ENCODE peak calls at places on chromosomes 6 and 20, in six cellular contexts. M is HCT116, R is uterus, Z is A549, P is heart left ventricle, E is vagina. S is an unnamed sample.

GRCh38 chr6:108957221-108957620 is 109.0 kb downstream of the ARMC2 start:
- DNase-seq in M (no peak), R (no peak), Z (no peak), P (no peak), E (no peak), S (no peak)

GRCh38 chr6:161631676-161632194 is 357.9 kb upstream of the AGPAT4 start:
- DNase-seq in M (no peak), R (no peak), Z (no peak), P (no peak), E (no peak), S (no peak)

GRCh38 chr20:58054744-58055373 is 173.6 kb downstream of the ANKRD60 start:
- DNase-seq in M (no peak), R (peak; percentile 91), Z (no peak), P (no peak), E (peak; percentile 88), S (no peak)

GRCh38 chr6:14339711-14340590 is 222.4 kb downstream of the CD83 start:
- DNase-seq in M (no peak), R (no peak), Z (no peak), P (no peak), E (no peak), S (no peak)

GRCh38 chr6:16727996-16728395 is 33.3 kb downstream of the ATXN1 start:
- DNase-seq in M (no peak), R (no peak), Z (no peak), P (no peak), E (no peak), S (no peak)

GRCh38 chr20:32326507-32326851 is 31.7 kb upstream of the ASXL1 start:
- DNase-seq in M (no peak), R (no peak), Z (peak; percentile 36), P (no peak), E (no peak), S (no peak)

GRCh38 chr20:23125625-23126191 is 39.6 kb upstream of the CD93 start:
- DNase-seq in M (no peak), R (no peak), Z (no peak), P (peak; percentile 66), E (no peak), S (no peak)

GRCh38 chr20:13212750-13213149 is 8.3 kb upstream of the ISM1 start:
- DNase-seq in M (no peak), R (no peak), Z (no peak), P (no peak), E (no peak), S (no peak)

GRCh38 chr20:23296841-23297701 is 53.5 kb upstream of the NXT1 start:
- DNase-seq in M (no peak), R (no peak), Z (no peak), P (no peak), E (no peak), S (no peak)

GRCh38 chr6:166624275-166624674 is 2.8 kb downstream of the RPS6KA2 start:
- DNase-seq in M (no peak), R (peak; percentile 35), Z (no peak), P (peak; percentile 68), E (no peak), S (no peak)

GRCh38 chr20:36497856-36498255 is 43.5 kb upstream of the MYL9 start:
- DNase-seq in M (no peak), R (no peak), Z (no peak), P (peak; percentile 79), E (no peak), S (no peak)

GRCh38 chr6:49252901-49253300 is 210.2 kb downstream of the MMUT start:
- DNase-seq in M (no peak), R (no peak), Z (no peak), P (no peak), E (no peak), S (no peak)

GRCh38 chr6:42333622-42334021 is 116.0 kb upstream of the MRPS10 start:
- DNase-seq in M (no peak), R (no peak), Z (no peak), P (no peak), E (no peak), S (no peak)

GRCh38 chr20:9241232-9241692 is 172.4 kb downstream of the PLCB4 start:
- DNase-seq in M (peak; percentile 47), R (no peak), Z (peak; percentile 39), P (no peak), E (no peak), S (no peak)

GRCh38 chr6:90197854-90198496 is 98.7 kb downstream of the BACH2 start:
- DNase-seq in M (no peak), R (peak; percentile 43), Z (peak; percentile 36), P (no peak), E (no peak), S (no peak)

GRCh38 chr6:36028088-36028886 is 679 bp downstream of the MAPK14 start:
- DNase-seq in M (no peak), R (peak; percentile 50), Z (peak; percentile 20), P (peak; percentile 52), E (no peak), S (no peak)

GRCh38 chr6:169008641-169009040 is 245.0 kb downstream of the THBS2 start:
- DNase-seq in M (no peak), R (no peak), Z (no peak), P (no peak), E (no peak), S (no peak)

GRCh38 chr20:4100679-4101078 is 85.3 kb upstream of the RNF24 start:
- DNase-seq in M (no peak), R (no peak), Z (no peak), P (no peak), E (no peak), S (no peak)

GRCh38 chr6:13228264-13229204 is 99.8 kb downstream of the TBC1D7 start:
- DNase-seq in M (no peak), R (no peak), Z (no peak), P (no peak), E (no peak), S (no peak)

GRCh38 chr6:165850434-165851019 is 187.5 kb upstream of the PDE10A start:
- DNase-seq in M (peak; percentile 12), R (peak; percentile 71), Z (peak; percentile 53), P (peak; percentile 70), E (no peak), S (peak; percentile 65)

GRCh38 chr20:44973053-44973452 is 6.7 kb downstream of the STK4 start:
- DNase-seq in M (no peak), R (no peak), Z (no peak), P (no peak), E (no peak), S (no peak)

GRCh38 chr6:15901141-15902115 is 227.5 kb upstream of the MYLIP start:
- DNase-seq in M (no peak), R (no peak), Z (no peak), P (no peak), E (no peak), S (peak; percentile 27)

GRCh38 chr20:3655032-3655405 is 8.2 kb downstream of the GFRA4 start:
- DNase-seq in M (no peak), R (no peak), Z (no peak), P (peak; percentile 10), E (no peak), S (no peak)

GRCh38 chr6:6875818-6876470 is 231.8 kb upstream of the RREB1 start:
- DNase-seq in M (peak; percentile 66), R (no peak), Z (peak; percentile 68), P (no peak), E (no peak), S (no peak)

GRCh38 chr6:41758641-41759035 is 11.4 kb upstream of the PGC start:
- DNase-seq in M (no peak), R (no peak), Z (no peak), P (no peak), E (no peak), S (no peak)

GRCh38 chr6:127518212-127518709 is 874 bp downstream of the MTCL3 start:
- DNase-seq in M (no peak), R (no peak), Z (peak; percentile 40), P (no peak), E (no peak), S (no peak)

GRCh38 chr6:41494212-41495115 is 51.7 kb upstream of the FOXP4 start:
- DNase-seq in M (no peak), R (no peak), Z (no peak), P (no peak), E (no peak), S (no peak)

GRCh38 chr6:100103936-100104335 is 109.9 kb upstream of the MCHR2 start:
- DNase-seq in M (no peak), R (no peak), Z (no peak), P (no peak), E (no peak), S (no peak)

GRCh38 chr6:157714153-157714490 is 108.9 kb upstream of the SNX9 start:
- DNase-seq in M (no peak), R (no peak), Z (no peak), P (no peak), E (no peak), S (no peak)

GRCh38 chr20:36112112-36112511 is 42.4 kb upstream of the EPB41L1 start:
- DNase-seq in M (no peak), R (no peak), Z (no peak), P (no peak), E (no peak), S (no peak)

GRCh38 chr6:26025894-26026832 is 61.1 kb upstream of the HFE start:
- DNase-seq in M (peak; percentile 92), R (peak; percentile 98), Z (peak; percentile 95), P (peak; percentile 97), E (peak; percentile 96), S (no peak)
- TF ChIP-seq POLR2A in M (no peak), R (no peak), Z (peak; percentile 39), P (peak; percentile 44), E (no peak), S (no peak)

DNA sequence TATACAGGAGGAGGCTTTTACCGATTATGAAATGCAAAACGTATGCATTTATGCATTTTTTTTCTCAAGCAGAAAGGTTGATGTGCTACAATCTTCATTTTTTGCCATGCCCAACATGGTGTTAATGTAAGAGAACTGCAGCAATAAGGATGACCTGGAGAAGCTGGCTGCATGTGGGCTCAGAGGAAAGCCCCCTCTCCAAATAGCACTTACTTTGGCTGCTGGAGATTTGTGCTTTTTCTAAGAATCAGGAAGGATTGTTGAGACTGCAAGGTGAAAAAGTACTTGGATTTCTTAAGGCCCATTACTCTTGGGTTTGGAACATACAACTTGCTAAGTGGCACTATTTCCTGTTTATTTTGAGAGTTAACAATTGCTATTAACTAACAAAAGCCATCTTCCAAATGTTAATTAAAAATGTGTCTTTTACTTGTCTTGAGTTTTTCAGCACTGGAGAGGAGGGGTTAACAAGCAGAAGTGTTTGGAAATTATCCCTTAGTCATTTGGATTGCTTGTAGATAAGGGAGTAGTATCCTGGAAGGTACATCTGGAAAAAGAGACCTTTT is 5.6 kb downstream of the SOX4 start:
- DNase-seq in M (no peak), R (no peak), Z (no peak), P (no peak), E (no peak), S (no peak)
- TF ChIP-seq POLR2A in M (no peak), R (no peak), Z (no peak), P (no peak), E (no peak), S (no peak)

GRCh38 chr6:117265425-117266266 is at the start of gene VGLL2:
- DNase-seq in M (no peak), R (no peak), Z (no peak), P (peak; percentile 48), E (no peak), S (no peak)
- TF ChIP-seq POLR2A in M (no peak), R (no peak), Z (no peak), P (no peak), E (no peak), S (no peak)

DNA sequence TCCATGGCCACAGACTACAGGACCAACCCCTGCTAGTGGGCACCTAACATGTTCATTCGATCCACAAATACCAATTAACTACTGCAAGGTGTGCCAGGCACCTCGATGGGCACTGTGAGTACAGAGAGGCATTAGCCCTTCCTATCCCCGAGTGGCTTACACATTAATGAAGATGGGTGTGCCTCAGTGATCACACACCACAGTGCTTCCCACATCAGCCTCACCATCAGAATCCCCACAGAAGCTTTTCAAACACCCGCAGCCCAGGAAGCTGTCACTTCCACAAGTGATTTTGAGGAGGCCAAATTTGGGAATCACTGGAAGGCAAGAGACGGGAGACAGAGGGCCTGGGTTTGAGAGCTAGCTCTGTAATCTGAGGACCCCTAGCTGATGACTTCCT is 23.7 kb downstream of the EZR start:
- DNase-seq in M (no peak), R (no peak), Z (no peak), P (no peak), E (no peak), S (no peak)
- TF ChIP-seq POLR2A in M (no peak), R (no peak), Z (no peak), P (no peak), E (no peak), S (no peak)